ENCODE peak calls at places on chromosomes 7 and 10, in eight cellular contexts. B is psoas muscle, K is GM23338, C is tibial artery, L is ovary, H is fibroblast of lung, Z is neural progenitor cell, V is mucosa of descending colon. N is an unnamed sample.

GRCh38 chr10:110775022-110775379 is 96.7 kb upstream of the PDCD4 start:
- DNase-seq in K (no peak), V (no peak), L (no peak), H (no peak), B (no peak), Z (no peak), C (no peak), N (no peak)

GRCh38 chr7:105141068-105141467 is 127.1 kb downstream of the KMT2E start:
- DNase-seq in K (peak; percentile 78), B (no peak), L (no peak), Z (peak; percentile 76), H (peak; percentile 68), C (no peak), V (no peak), N (peak; percentile 17)

GRCh38 chr10:92450896-92451295 is 123.0 kb downstream of the IDE start:
- DNase-seq in C (no peak), K (no peak), V (no peak), B (no peak), L (no peak), Z (no peak), H (no peak), N (no peak)

GRCh38 chr10:72069751-72070501 is 18.4 kb downstream of the SPOCK2 start:
- DNase-seq in Z (peak; percentile 50), H (no peak), L (no peak), C (no peak), V (no peak), K (peak; percentile 66), B (peak; percentile 23), N (no peak)

GRCh38 chr10:67386260-67386659 is 309.7 kb downstream of the CTNNA3 start:
- DNase-seq in B (no peak), V (no peak), K (peak; percentile 29), L (no peak), Z (peak; percentile 41), H (no peak), C (no peak), N (no peak)

GRCh38 chr7:70355591-70356323 is 757.5 kb downstream of the AUTS2 start:
- DNase-seq in K (peak; percentile 10), V (no peak), L (no peak), B (no peak), C (no peak), Z (peak; percentile 69), H (no peak), N (no peak)

GRCh38 chr7:18313970-18314369 is 181.6 kb upstream of the HDAC9 start:
- DNase-seq in V (no peak), Z (no peak), H (no peak), K (no peak), L (no peak), C (no peak), B (no peak), N (no peak)

GRCh38 chr10:96614515-96614914 is 27.7 kb upstream of the TM9SF3 start:
- DNase-seq in Z (no peak), V (no peak), K (no peak), C (no peak), L (no peak), H (peak; percentile 21), B (no peak), N (peak; percentile 86)

DNA sequence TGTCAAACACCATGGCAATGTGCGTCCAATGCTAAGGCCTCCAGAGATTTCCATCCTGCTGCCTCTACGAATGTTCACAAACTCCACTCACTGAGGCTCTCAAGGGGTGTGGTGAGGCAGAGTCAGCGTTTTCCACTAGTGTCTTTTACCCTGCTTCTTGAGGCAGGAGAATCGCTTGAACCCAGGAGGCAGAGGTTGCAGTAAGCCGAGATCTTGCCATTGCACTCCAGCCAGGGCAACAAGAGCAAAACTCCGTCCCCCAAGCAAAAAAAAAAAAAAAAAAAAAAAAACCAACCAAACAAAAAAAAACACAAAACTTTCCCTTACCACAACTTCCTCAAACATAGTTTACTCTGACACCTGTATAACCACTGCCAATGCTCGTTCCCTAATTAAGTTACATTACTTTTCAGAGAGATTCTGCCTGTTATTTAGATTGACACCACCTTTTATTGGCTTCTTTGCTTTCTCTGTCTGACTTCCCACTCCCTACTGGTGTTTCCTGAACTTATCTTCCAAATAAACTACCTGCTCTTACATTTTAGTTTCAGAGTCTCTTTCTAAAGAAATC is 102.1 kb upstream of the ZNF746 start:
- DNase-seq in Z (no peak), B (no peak), C (no peak), L (no peak), K (no peak), H (no peak), V (no peak), N (no peak)
- H3K4me3 ChIP-seq in Z (no peak overlapping the region), B (no peak overlapping the region), C (no peak overlapping the region), L (no peak overlapping the region), K (no peak overlapping the region), H (no peak overlapping the region), V (no peak overlapping the region), N (no peak overlapping the region)

GRCh38 chr7:30390872-30391646 is 87.5 kb downstream of the NOD1 start:
- DNase-seq in L (no peak), B (no peak), V (no peak), H (no peak), Z (no peak), C (no peak), K (peak; percentile 22), N (peak; percentile 18)

GRCh38 chr7:30395676-30396075 is 82.9 kb downstream of the NOD1 start:
- DNase-seq in L (no peak), C (no peak), K (no peak), V (no peak), H (no peak), Z (no peak), B (no peak), N (no peak)

GRCh38 chr7:30391806-30392205 is 86.8 kb downstream of the NOD1 start:
- DNase-seq in V (no peak), Z (no peak), C (no peak), K (no peak), H (no peak), L (no peak), B (no peak), N (no peak)

DNA sequence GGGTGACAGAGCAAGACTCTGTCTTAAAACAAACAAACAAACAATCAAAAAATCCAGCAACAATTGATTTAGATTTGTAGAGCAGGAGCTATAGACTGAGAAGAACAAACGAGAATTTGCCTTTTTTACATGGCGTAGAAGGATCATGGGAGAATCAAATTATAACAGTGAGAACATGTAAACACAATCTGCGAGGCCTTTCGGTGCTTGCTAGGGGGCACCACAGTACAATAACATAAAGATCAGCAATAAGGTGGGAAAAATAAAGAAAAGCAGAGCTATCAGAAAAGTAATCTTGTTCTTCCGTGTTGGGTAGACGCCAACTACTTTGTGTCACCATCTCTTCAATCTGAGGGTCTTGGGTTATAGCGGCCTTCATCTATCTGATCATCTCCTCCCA is 82.2 kb downstream of the NOD1 start:
- DNase-seq in B (no peak), V (no peak), Z (no peak), C (no peak), H (peak; percentile 28), K (peak; percentile 32), L (no peak), N (no peak)
- TF ChIP-seq CTCF in B (no peak), V (no peak), Z (peak; percentile 33), C (no peak), H (peak; percentile 32), K (peak; percentile 56), L (no peak), N (no peak)

GRCh38 chr7:159104188-159105030 is 40.3 kb downstream of the VIPR2 start:
- DNase-seq in K (no peak), V (no peak), Z (no peak), H (no peak), C (peak; percentile 24), B (peak; percentile 76), L (peak; percentile 21), N (no peak)
- H3K4me3 ChIP-seq in K (no peak overlapping the region), V (no peak overlapping the region), Z (no peak overlapping the region), H (no peak overlapping the region), C (peak overlapping the region; percentile 13), B (no peak overlapping the region), L (no peak overlapping the region), N (no peak overlapping the region)

DNA sequence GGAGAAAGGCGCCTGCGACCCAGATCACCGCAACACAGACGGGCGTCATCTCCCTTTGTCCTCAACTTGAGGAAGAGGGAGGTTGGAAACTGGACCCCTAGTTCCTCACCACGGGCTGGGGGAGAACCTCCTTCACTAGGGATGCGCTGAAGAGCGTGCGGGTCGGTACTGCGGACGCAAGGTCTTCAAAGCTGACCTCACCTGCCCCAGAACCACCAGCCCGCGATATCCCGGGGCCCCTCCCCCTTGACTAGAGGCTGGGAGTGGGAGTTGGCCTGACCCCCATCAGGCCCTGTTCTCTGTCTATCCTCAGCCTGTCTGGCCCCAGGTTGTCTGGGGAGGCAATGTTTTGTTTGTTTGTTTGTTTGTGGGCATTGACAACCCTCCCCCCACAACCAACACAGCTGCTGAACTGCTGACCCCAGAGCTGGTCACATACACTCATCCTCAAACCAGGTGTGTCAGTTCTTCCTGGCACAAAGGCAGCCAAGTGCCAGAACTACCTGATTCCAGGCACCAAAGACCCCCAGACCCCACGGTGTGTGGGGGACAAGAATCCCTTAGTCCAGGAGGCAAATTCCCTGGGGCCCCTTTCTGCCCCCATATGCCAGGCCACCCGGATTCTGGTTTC is 2.9 kb downstream of the NPM3 start:
- DNase-seq in H (no peak), B (no peak), L (no peak), K (peak; percentile 54), C (no peak), Z (peak; percentile 27), V (no peak), N (no peak)
- TF ChIP-seq CTCF in H (no peak), B (no peak), L (peak; percentile 7), K (no peak), C (no peak), Z (no peak), V (no peak), N (no peak)

GRCh38 chr7:147249956-147250355 is 1133.4 kb downstream of the CNTNAP2 start:
- DNase-seq in L (no peak), C (no peak), Z (no peak), V (no peak), B (no peak), H (no peak), K (peak; percentile 4), N (no peak)
- H3K4me3 ChIP-seq in L (no peak overlapping the region), C (no peak overlapping the region), Z (no peak overlapping the region), V (no peak overlapping the region), B (no peak overlapping the region), H (no peak overlapping the region), K (no peak overlapping the region), N (no peak overlapping the region)

DNA sequence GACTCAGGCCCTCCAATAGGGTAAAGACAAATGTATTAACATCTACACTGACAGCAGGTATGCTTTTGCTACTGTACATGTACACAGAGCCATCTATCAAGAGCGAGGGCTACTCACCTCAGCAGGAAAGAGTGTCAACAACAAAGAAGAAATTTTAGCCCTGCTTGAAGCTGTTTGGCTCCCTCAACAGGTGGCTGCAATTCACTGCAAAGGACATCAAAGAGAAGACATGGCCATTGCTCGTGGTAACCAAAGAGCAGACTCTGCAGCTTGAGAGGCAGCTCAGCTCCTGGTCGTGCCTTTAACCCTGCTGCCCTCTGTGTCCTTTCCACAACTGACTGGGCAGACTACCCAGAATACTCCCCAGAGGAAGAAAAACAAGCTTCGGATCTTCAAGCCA is 5.1 kb downstream of the AKR1B15 start:
- DNase-seq in K (peak; percentile 68), L (no peak), B (no peak), C (no peak), V (no peak), H (no peak), Z (peak; percentile 44), N (peak; percentile 38)
- TF ChIP-seq CTCF in K (peak; percentile 78), L (no peak), B (peak; percentile 14), C (no peak), V (no peak), H (peak; percentile 25), Z (peak; percentile 45), N (peak; percentile 59)